ENCODE peak calls at places on chromosome 15, in eight cellular contexts. W is cardiac muscle cell, T is mammary epithelial cell, F is activated B cell treated with CpG ODN at 0.5 μM for 24 hours, N is GM13977, P is WTC11, U is SK-N-SH, O is AG10803. S is an unnamed sample.

GRCh38 chr15:63484433-63484832 is 20.0 kb upstream of the USP3 start:
- DNase-seq in O (no peak), U (no peak), P (no peak), W (no peak), N (no peak), F (no peak), T (no peak), S (no peak)

GRCh38 chr15:32774022-32774421 is 56.2 kb downstream of the GREM1 start:
- DNase-seq in W (peak; percentile 53), U (no peak), O (peak; percentile 99), F (no peak), P (no peak), N (no peak), T (peak; percentile 13), S (no peak)

GRCh38 chr15:35519536-35520149 is 26.3 kb downstream of the DPH6 start:
- DNase-seq in F (no peak), T (peak; percentile 35), W (peak; percentile 77), N (no peak), P (no peak), O (peak; percentile 51), U (peak; percentile 11), S (peak; percentile 8)

GRCh38 chr15:87461621-87462020 is 794.9 kb downstream of the NTRK3 start:
- DNase-seq in T (peak; percentile 8), F (no peak), U (no peak), P (no peak), O (peak; percentile 3), N (no peak), W (no peak), S (no peak)

GRCh38 chr15:38842991-38843610 is 278.5 kb upstream of the RASGRP1 start:
- DNase-seq in N (no peak), O (peak; percentile 81), U (no peak), T (no peak), W (peak; percentile 37), F (no peak), P (no peak), S (no peak)

GRCh38 chr15:95127356-95127755 is 896.0 kb downstream of the MCTP2 start:
- DNase-seq in F (no peak), N (no peak), T (no peak), P (no peak), O (peak; percentile 40), W (peak; percentile 14), U (no peak), S (no peak)

GRCh38 chr15:63896336-63897115 is 62.8 kb upstream of the HERC1 start:
- DNase-seq in F (no peak), P (no peak), N (peak; percentile 82), O (peak; percentile 69), U (no peak), W (peak; percentile 70), T (peak; percentile 37), S (peak; percentile 83)

GRCh38 chr15:62770752-62771151 is 271.8 kb upstream of the TPM1 start:
- DNase-seq in P (no peak), N (no peak), U (no peak), T (peak; percentile 87), O (peak; percentile 91), F (no peak), W (peak; percentile 52), S (no peak)

GRCh38 chr15:94683912-94684311 is 452.6 kb downstream of the MCTP2 start:
- DNase-seq in F (no peak), O (no peak), N (no peak), P (no peak), T (no peak), U (no peak), W (no peak), S (no peak)

GRCh38 chr15:43920201-43920600 is 93.4 kb downstream of the WDR76 start:
- DNase-seq in U (no peak), P (no peak), O (no peak), F (no peak), T (no peak), W (peak; percentile 43), N (no peak), S (no peak)

GRCh38 chr15:80072285-80072684 is 12.8 kb downstream of the ZFAND6 start:
- DNase-seq in W (peak; percentile 93), O (peak; percentile 87), U (peak; percentile 73), F (no peak), N (peak; percentile 42), P (no peak), T (peak; percentile 93), S (peak; percentile 45)

GRCh38 chr15:101323793-101324505 is 28.9 kb upstream of the SNRPA1 start:
- DNase-seq in W (no peak), P (no peak), U (no peak), N (no peak), O (no peak), F (no peak), T (no peak), S (no peak)

GRCh38 chr15:99683000-99683670 is 50.1 kb downstream of the LYSMD4 start:
- DNase-seq in U (no peak), O (peak; percentile 49), P (no peak), F (no peak), N (no peak), W (peak; percentile 58), T (no peak), S (peak; percentile 13)

GRCh38 chr15:38696120-38696727 is 131.6 kb upstream of the RASGRP1 start:
- DNase-seq in U (no peak), T (peak; percentile 35), W (peak; percentile 35), O (peak; percentile 57), N (peak; percentile 30), P (no peak), F (no peak), S (peak; percentile 36)

GRCh38 chr15:47983533-47983932 is 137.3 kb upstream of the SLC24A5 start:
- DNase-seq in U (no peak), T (no peak), N (no peak), P (no peak), O (no peak), W (no peak), F (no peak), S (no peak)
- TF ChIP-seq CTCF in U (no peak), T (peak; percentile 36), N (no peak), P (no peak), O (no peak), W (no peak), F (no peak), S (no peak)

GRCh38 chr15:83065431-83065830 is 1.6 kb downstream of the BTBD1 start:
- DNase-seq in O (peak; percentile 4), W (no peak), N (no peak), F (no peak), U (no peak), P (no peak), T (no peak), S (peak; percentile 21)

GRCh38 chr15:83066034-83066760 is 855 bp downstream of the BTBD1 start:
- DNase-seq in O (peak; percentile 5), U (no peak), W (no peak), P (no peak), T (peak; percentile 16), N (no peak), F (no peak), S (peak; percentile 16)

GRCh38 chr15:83067638-83067962 is 548 bp upstream of the BTBD1 start:
- DNase-seq in W (no peak), N (no peak), T (no peak), P (no peak), F (peak; percentile 19), U (no peak), O (no peak), S (no peak)

GRCh38 chr15:83068054-83068453 is 1.0 kb upstream of the BTBD1 start:
- DNase-seq in P (no peak), T (no peak), U (no peak), W (no peak), O (no peak), N (no peak), F (no peak), S (no peak)

DNA sequence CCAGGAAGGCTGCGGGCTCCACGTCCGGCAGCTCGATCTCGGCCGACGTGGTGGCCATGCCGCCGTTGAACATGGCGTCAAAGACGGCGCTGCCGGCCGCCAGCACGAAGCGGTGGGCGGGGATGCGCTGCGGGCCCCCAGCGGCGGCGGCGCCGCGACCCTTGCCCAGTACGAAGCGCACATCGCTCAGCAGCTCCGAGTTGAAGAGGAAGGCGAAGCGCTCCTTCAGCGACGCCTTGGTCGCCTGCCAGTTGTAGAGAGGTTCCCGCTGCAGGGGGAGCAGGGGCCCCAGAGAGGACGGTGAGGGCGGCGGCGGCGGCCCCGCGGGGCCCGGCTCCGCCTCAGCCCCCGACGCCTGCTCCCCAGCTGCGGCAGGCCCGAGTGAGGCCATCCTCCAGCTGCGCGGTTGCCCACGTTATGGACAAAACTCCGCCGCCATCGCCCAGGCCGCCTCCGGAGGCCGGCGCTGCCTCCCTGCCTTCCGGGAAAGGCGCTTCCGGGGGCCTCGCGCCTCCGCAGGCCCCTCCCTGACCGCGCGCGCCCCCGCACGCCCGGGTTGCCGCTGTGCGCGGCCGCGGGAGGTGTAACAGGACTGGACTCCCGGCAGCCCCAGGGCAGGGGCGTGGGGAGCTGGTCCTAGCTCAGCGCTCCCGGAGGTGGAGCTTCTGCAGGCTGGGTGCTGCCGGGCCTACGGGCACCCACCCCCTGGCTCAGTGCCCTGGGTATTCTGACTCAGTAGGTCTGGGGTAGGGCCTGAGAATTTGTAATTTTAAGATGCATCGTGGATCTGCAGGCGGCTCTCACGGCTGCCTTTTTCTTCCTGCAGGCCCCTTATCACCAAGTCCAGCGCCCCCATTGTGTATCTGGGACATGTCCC is at the start of gene BTBD1:
- DNase-seq in W (peak; percentile 98), F (peak; percentile 86), O (peak; percentile 97), U (peak; percentile 96), N (peak; percentile 97), T (peak; percentile 97), P (peak; percentile 75), S (peak; percentile 98)
- TF ChIP-seq CTCF in W (no peak), F (no peak), O (peak; percentile 13), U (peak; percentile 6), N (peak; percentile 8), T (no peak), P (no peak), S (no peak)

GRCh38 chr15:66951531-66951930 is 113.9 kb upstream of the SMAD3 start:
- DNase-seq in F (no peak), U (no peak), P (no peak), W (no peak), N (no peak), T (no peak), O (no peak), S (no peak)
- TF ChIP-seq CTCF in F (no peak), U (no peak), P (no peak), W (no peak), N (no peak), T (no peak), O (no peak), S (no peak)

GRCh38 chr15:92896543-92896942 is 3.6 kb upstream of the CHD2 start:
- DNase-seq in U (no peak), W (no peak), O (no peak), P (no peak), F (no peak), T (no peak), N (no peak), S (no peak)
- TF ChIP-seq CTCF in U (no peak), W (no peak), O (no peak), P (no peak), F (no peak), T (no peak), N (no peak), S (no peak)

GRCh38 chr15:45307230-45307924 is 55.3 kb downstream of the SLC28A2 start:
- DNase-seq in O (peak; percentile 60), W (peak; percentile 79), T (peak; percentile 40), F (no peak), P (no peak), N (peak; percentile 52), U (peak; percentile 42), S (peak; percentile 73)
- TF ChIP-seq CTCF in O (peak; percentile 57), W (peak; percentile 53), T (peak; percentile 53), F (no peak), P (no peak), N (peak; percentile 52), U (peak; percentile 68), S (peak; percentile 32)

GRCh38 chr15:75454471-75455418 is 3.3 kb upstream of the SIN3A start:
- DNase-seq in W (no peak), U (peak; percentile 66), P (peak; percentile 68), F (peak; percentile 75), O (peak; percentile 71), N (peak; percentile 74), T (peak; percentile 66), S (peak; percentile 80)
- TF ChIP-seq CTCF in W (no peak), U (no peak), P (no peak), F (no peak), O (no peak), N (no peak), T (no peak), S (no peak)